ENCODE peak calls at places on chromosomes 7 and 10, in six cellular contexts. K is Peyer's patch; Y is effector CD8-positive, alpha-beta T cell; Q is stimulated activated naive B cell treated with anti-CD40 and anti-IgM and Interleukin-4, amounts not matched to agents 10 μg/mL and 1 μg/mL and 100 μg/mL, for 72 hours; D is hepatocyte; R is substantia nigra. M is an unnamed sample.

GRCh38 chr10:57955076-57955475 is 312.6 kb downstream of the IPMK start:
- DNase-seq in K (no peak), Y (no peak), Q (no peak), D (no peak), R (no peak), M (no peak)

GRCh38 chr7:113659419-113659818 is 259.4 kb downstream of the PPP1R3A start:
- DNase-seq in K (no peak), Y (no peak), Q (no peak), D (no peak), R (no peak), M (no peak)

GRCh38 chr7:65980478-65981250 is 1.3 kb downstream of the GUSB start:
- DNase-seq in K (no peak), Y (no peak), Q (peak; percentile 53), D (peak; percentile 21), R (peak; percentile 10), M (no peak)

GRCh38 chr10:107653832-107654287 is 489.4 kb upstream of the SORCS1 start:
- DNase-seq in K (no peak), Y (no peak), Q (no peak), D (peak; percentile 41), R (no peak), M (no peak)

GRCh38 chr7:133754718-133755117 is 372.4 kb upstream of the LRGUK start:
- DNase-seq in K (no peak), Y (no peak), Q (no peak), D (no peak), R (no peak), M (no peak)

GRCh38 chr10:96673318-96674099 is 46.8 kb downstream of the PIK3AP1 start:
- DNase-seq in K (no peak), Y (no peak), Q (peak; percentile 35), D (peak; percentile 44), R (peak; percentile 12), M (no peak)

GRCh38 chr7:99766484-99767099 is 17.4 kb downstream of the CYP3A4 start:
- DNase-seq in K (no peak), Y (no peak), Q (no peak), D (no peak), R (no peak), M (no peak)

GRCh38 chr10:42776681-42777080 is 5.9 kb upstream of the BMS1 start:
- DNase-seq in K (no peak), Y (no peak), Q (no peak), D (no peak), R (no peak), M (no peak)

GRCh38 chr10:88680958-88681357 is 16.7 kb downstream of the LIPF start:
- DNase-seq in K (no peak), Y (no peak), Q (no peak), D (no peak), R (no peak), M (no peak)

GRCh38 chr10:97651773-97652172 is 11.3 kb downstream of the PI4K2A start:
- DNase-seq in K (no peak), Y (no peak), Q (no peak), D (no peak), R (no peak), M (peak; percentile 98)

GRCh38 chr10:86644412-86645110 is 9.8 kb upstream of the OPN4 start:
- DNase-seq in K (peak; percentile 39), Y (no peak), Q (no peak), D (no peak), R (no peak), M (no peak)

GRCh38 chr10:124062390-124062789 is 31.0 kb downstream of the CHST15 start:
- DNase-seq in K (no peak), Y (no peak), Q (no peak), D (no peak), R (no peak), M (no peak)

GRCh38 chr10:30559118-30559684 is 70.4 kb downstream of the LYZL2 start:
- DNase-seq in K (peak; percentile 89), Y (no peak), Q (no peak), D (no peak), R (no peak), M (no peak)

GRCh38 chr7:71787513-71787912 is 624.6 kb downstream of the CALN1 start:
- DNase-seq in K (no peak), Y (no peak), Q (no peak), D (no peak), R (no peak), M (no peak)

GRCh38 chr10:113802997-113803396 is 50.9 kb downstream of the DCLRE1A start:
- DNase-seq in K (no peak), Y (no peak), Q (no peak), D (no peak), R (no peak), M (no peak)

GRCh38 chr10:97850446-97850845 is 803 bp downstream of the GOLGA7B start:
- DNase-seq in K (no peak), Y (no peak), Q (no peak), D (peak; percentile 43), R (no peak), M (no peak)

GRCh38 chr10:128875030-128875744 is 591.9 kb upstream of the MGMT start:
- DNase-seq in K (no peak), Y (no peak), Q (no peak), D (no peak), R (no peak), M (no peak)

GRCh38 chr10:110076559-110077318 is 69.0 kb downstream of the ADD3 start:
- DNase-seq in K (no peak), Y (no peak), Q (no peak), D (peak; percentile 44), R (no peak), M (peak; percentile 58)

GRCh38 chr10:50503661-50504320 is 120.0 kb downstream of the SGMS1 start:
- DNase-seq in K (no peak), Y (no peak), Q (no peak), D (no peak), R (no peak), M (peak; percentile 62)

GRCh38 chr7:27146491-27147210 is 923 bp downstream of the HOXA6 start:
- DNase-seq in K (peak; percentile 54), Y (no peak), Q (no peak), D (no peak), R (no peak), M (no peak)

GRCh38 chr10:126661841-126662520 is 8.5 kb downstream of the C10orf90 start:
- DNase-seq in K (no peak), Y (no peak), Q (no peak), D (peak; percentile 7), R (no peak), M (no peak)

GRCh38 chr10:64271508-64271907 is 750.3 kb downstream of the REEP3 start:
- DNase-seq in K (no peak), Y (no peak), Q (no peak), D (no peak), R (no peak), M (no peak)

GRCh38 chr7:98354511-98355249 is 46.2 kb downstream of the BAIAP2L1 start:
- DNase-seq in K (peak; percentile 82), Y (no peak), Q (no peak), D (peak; percentile 67), R (no peak), M (peak; percentile 41)

GRCh38 chr7:128903621-128904361 is 6.7 kb downstream of the KCP start:
- DNase-seq in K (peak; percentile 40), Y (no peak), Q (no peak), D (no peak), R (no peak), M (no peak)

GRCh38 chr7:105911961-105912575 is 35.7 kb upstream of the ATXN7L1 start:
- DNase-seq in K (no peak), Y (no peak), Q (no peak), D (no peak), R (no peak), M (no peak)

GRCh38 chr7:158402471-158402870 is 185.2 kb downstream of the PTPRN2 start:
- DNase-seq in K (peak; percentile 26), Y (no peak), Q (no peak), D (no peak), R (no peak), M (no peak)

GRCh38 chr10:14654821-14655382 is 119.8 kb downstream of the FAM107B start:
- DNase-seq in K (no peak), Y (no peak), Q (no peak), D (no peak), R (no peak), M (no peak)

GRCh38 chr7:36407636-36408550 is 18.2 kb downstream of the ANLN start:
- DNase-seq in K (no peak), Y (no peak), Q (no peak), D (no peak), R (no peak), M (no peak)

GRCh38 chr7:95342642-95343252 is 18.4 kb upstream of the PON1 start:
- DNase-seq in K (no peak), Y (no peak), Q (no peak), D (no peak), R (no peak), M (no peak)

GRCh38 chr7:145986248-145986874 is 130.2 kb upstream of the CNTNAP2 start:
- DNase-seq in K (no peak), Y (no peak), Q (no peak), D (no peak), R (no peak), M (no peak)

GRCh38 chr7:30778246-30779025 is 7.2 kb downstream of the MINDY4 start:
- DNase-seq in K (no peak), Y (no peak), Q (no peak), D (no peak), R (no peak), M (no peak)

GRCh38 chr7:78197447-78197846 is 398.9 kb downstream of the PHTF2 start:
- DNase-seq in K (no peak), Y (no peak), Q (no peak), D (no peak), R (no peak), M (no peak)

GRCh38 chr10:12617205-12618175 is 268.1 kb downstream of the CAMK1D start:
- DNase-seq in K (no peak), Y (no peak), Q (peak; percentile 54), D (no peak), R (no peak), M (no peak)

GRCh38 chr7:30521532-30521931 is 16.9 kb upstream of the GGCT start:
- DNase-seq in K (peak; percentile 45), Y (no peak), Q (no peak), D (peak; percentile 58), R (no peak), M (no peak)

GRCh38 chr10:57188846-57189245 is 827.8 kb upstream of the ZWINT start:
- DNase-seq in K (no peak), Y (no peak), Q (no peak), D (no peak), R (no peak), M (no peak)

M was measured in keratinocyte.